ENCODE peak calls at places on chromosomes 2 and 18, in four cellular contexts. B is cardiac muscle cell, R is upper lobe of right lung, V is H1. L is an unnamed sample. For H3K4me1, the result is how much of the 10 kb centered on the place peaks cover.

GRCh38 chr18:55821219-55821618 is 233.2 kb upstream of the TCF4 start:
- DNase-seq in R (no peak), V (no peak), B (peak), L (no peak)

GRCh38 chr2:25029183-25029554 is 12.7 kb upstream of the EFR3B start:
- DNase-seq in B (no peak), V (no peak), R (no peak), L (no peak)

GRCh38 chr2:164671664-164672396 is 50.5 kb upstream of the GRB14 start:
- DNase-seq in V (no peak), R (no peak), B (no peak), L (no peak)

GRCh38 chr2:59584958-59585357 is 968.5 kb downstream of the BCL11A start:
- DNase-seq in B (no peak), V (peak), R (no peak), L (no peak)

GRCh38 chr2:223197046-223197445 is 145.1 kb downstream of the KCNE4 start:
- DNase-seq in R (no peak), B (peak), V (no peak), L (no peak)

GRCh38 chr18:11866764-11867163 is 15.6 kb downstream of the CHMP1B start:
- DNase-seq in R (no peak), B (no peak), V (no peak), L (peak)

GRCh38 chr2:169659314-169659713 is 34.9 kb downstream of the CFAP210 start:
- DNase-seq in R (no peak), V (no peak), B (no peak), L (no peak)

GRCh38 chr2:158412206-158412605 is 44.3 kb downstream of the CCDC148 start:
- DNase-seq in R (no peak), B (no peak), V (no peak), L (no peak)

GRCh38 chr2:9045595-9045994 is 42.1 kb upstream of the MBOAT2 start:
- DNase-seq in V (no peak), B (no peak), R (no peak), L (no peak)

GRCh38 chr2:186605041-186605440 is 15.2 kb downstream of the ITGAV start:
- DNase-seq in B (no peak), V (no peak), R (no peak), L (no peak)

GRCh38 chr18:36354989-36355388 is 57.5 kb downstream of the FHOD3 start:
- DNase-seq in R (no peak), V (no peak), B (peak), L (no peak)

GRCh38 chr2:48126180-48126579 is 219.9 kb upstream of the FBXO11 start:
- DNase-seq in V (no peak), B (peak), R (no peak), L (no peak)

GRCh38 chr2:221423212-221423804 is 148.8 kb downstream of the EPHA4 start:
- DNase-seq in R (no peak), B (peak), V (no peak), L (no peak)

GRCh38 chr2:230225486-230225885 is at the start of gene SP140:
- DNase-seq in B (no peak), V (no peak), R (peak), L (peak)

GRCh38 chr2:80002761-80003160 is 301.8 kb downstream of the LRRTM1 start:
- DNase-seq in V (no peak), R (no peak), B (no peak), L (no peak)

GRCh38 chr2:217988014-217988839 is 14.6 kb downstream of the TNS1 start:
- DNase-seq in V (peak), B (peak), R (peak), L (peak)

GRCh38 chr2:25021963-25022362 is 19.9 kb upstream of the EFR3B start:
- DNase-seq in R (no peak), V (no peak), B (no peak), L (no peak)

GRCh38 chr2:29393676-29394075 is 278.5 kb downstream of the CLIP4 start:
- DNase-seq in V (no peak), R (no peak), B (no peak), L (no peak)

GRCh38 chr2:225994748-225995405 is 595.4 kb downstream of the NYAP2 start:
- DNase-seq in R (no peak), V (no peak), B (no peak), L (no peak)

GRCh38 chr2:70161069-70161534 is 29.7 kb downstream of the C2orf42 start:
- DNase-seq in B (no peak), V (no peak), R (no peak), L (no peak)

GRCh38 chr2:107529146-107529545 is 297.5 kb upstream of the RGPD4 start:
- DNase-seq in V (no peak), B (peak), R (no peak), L (no peak)

GRCh38 chr2:190742431-190742830 is 93.5 kb downstream of the NAB1 start:
- DNase-seq in R (no peak), B (no peak), V (no peak), L (no peak)

GRCh38 chr2:7666561-7667259 is 749.5 kb downstream of the RNF144A start:
- DNase-seq in V (no peak), R (no peak), B (no peak), L (no peak)

GRCh38 chr2:191839918-191840804 is 6.7 kb downstream of the CAVIN2 start:
- DNase-seq in B (no peak), V (no peak), R (no peak), L (no peak)

GRCh38 chr2:112749755-112750559 is 14.5 kb downstream of the CKAP2L start:
- DNase-seq in R (peak), V (peak), B (peak), L (peak)

GRCh38 chr2:100427627-100428258 is 10.3 kb upstream of the CHST10 start:
- DNase-seq in B (peak), R (peak), V (peak), L (no peak)

GRCh38 chr2:163455815-163456214 is 280.0 kb downstream of the FIGN start:
- DNase-seq in V (no peak), B (no peak), R (no peak), L (no peak)

GRCh38 chr2:157056200-157056676 is 201.3 kb upstream of the GALNT5 start:
- DNase-seq in R (no peak), B (peak), V (no peak), L (no peak)

GRCh38 chr2:191854385-191855372 is 7.8 kb upstream of the CAVIN2 start:
- DNase-seq in R (no peak), V (no peak), B (peak), L (no peak)

GRCh38 chr2:124112255-124112654 is 87.2 kb downstream of the CNTNAP5 start:
- DNase-seq in B (peak), R (no peak), V (no peak), L (no peak)

GRCh38 chr18:66752733-66753132 is 148.8 kb upstream of the CDH19 start:
- DNase-seq in B (no peak), V (no peak), R (no peak), L (no peak)

GRCh38 chr18:48024891-48025660 is 94.6 kb upstream of the SMAD2 start:
- DNase-seq in R (peak), V (no peak), B (no peak), L (peak)

GRCh38 chr2:122856696-122857095 is 1101.2 kb downstream of the TSN start:
- DNase-seq in R (no peak), V (no peak), B (no peak), L (no peak)

GRCh38 chr2:134173338-134174016 is 80.4 kb upstream of the MGAT5 start:
- DNase-seq in R (no peak), V (no peak), B (no peak), L (no peak)

GRCh38 chr2:8889978-8890377 is 52.6 kb upstream of the KIDINS220 start:
- DNase-seq in R (no peak), V (no peak), B (no peak), L (no peak)

GRCh38 chr2:40321822-40322221 is 130.1 kb downstream of the SLC8A1 start:
- DNase-seq in R (no peak), B (no peak), V (no peak), L (no peak)

GRCh38 chr2:177165731-177166711 is 46.6 kb upstream of the HNRNPA3 start:
- DNase-seq in R (no peak), B (peak), V (no peak), L (peak)

GRCh38 chr2:144520718-144521487 is 984 bp upstream of the ZEB2 start:
- DNase-seq in V (no peak), R (no peak), B (peak), L (peak)

GRCh38 chr2:160005476-160005875 is 56.9 kb downstream of the PLA2R1 start:
- DNase-seq in R (no peak), V (no peak), B (no peak), L (no peak)

GRCh38 chr2:160005908-160006307 is 56.5 kb downstream of the PLA2R1 start:
- DNase-seq in V (no peak), R (no peak), B (no peak), L (no peak)

GRCh38 chr2:160010361-160011145 is 51.9 kb downstream of the PLA2R1 start:
- DNase-seq in B (no peak), R (no peak), V (no peak), L (no peak)

GRCh38 chr2:160007111-160007510 is 55.3 kb downstream of the PLA2R1 start:
- DNase-seq in R (no peak), V (no peak), B (no peak), L (no peak)

DNA sequence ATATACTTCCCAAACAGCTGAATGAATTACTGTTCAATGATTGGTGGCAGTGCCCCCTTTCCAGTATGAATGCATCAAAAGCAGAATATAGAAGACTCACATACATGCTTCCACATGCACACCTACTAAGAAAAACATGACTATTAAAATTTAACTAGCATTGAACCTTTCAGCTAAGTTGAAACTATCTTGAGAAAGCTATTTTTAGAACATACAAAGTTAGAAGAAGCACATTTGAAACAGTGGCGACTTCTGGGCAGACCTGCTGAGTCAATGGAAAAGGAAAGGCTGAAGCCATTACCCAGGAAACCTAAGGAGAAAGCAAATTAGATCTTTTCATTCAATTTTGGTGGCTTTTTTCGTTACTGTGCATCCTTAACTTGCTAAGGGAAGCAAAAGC is 55.9 kb downstream of the PLA2R1 start:
- DNase-seq in V (no peak), B (no peak), R (no peak), L (no peak)
- H3K4me1 ChIP-seq in V (under half), B (under half), R (under half), L (under half)

DNA sequence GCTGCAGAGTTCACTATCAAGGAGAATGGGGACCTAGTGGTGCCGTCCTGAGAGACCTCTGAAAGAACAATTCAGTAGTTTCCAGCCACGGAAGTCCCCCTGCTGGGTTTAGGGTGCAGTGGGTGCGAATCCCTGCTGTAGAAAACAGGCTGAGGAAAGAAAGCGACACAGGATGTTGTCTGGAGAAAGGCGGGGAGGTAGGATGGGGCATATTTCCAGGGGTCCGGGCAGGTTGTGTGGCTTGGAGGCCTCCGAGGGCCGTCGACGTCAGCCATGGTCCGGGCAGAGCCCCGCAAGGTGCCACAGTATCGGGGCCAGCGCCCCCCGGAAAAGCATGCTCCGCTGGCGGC is 807 bp upstream of the CREB1 start:
- DNase-seq in V (no peak), B (peak), R (no peak), L (no peak)
- TF ChIP-seq CTCF in V (no peak), B (peak), R (no peak), L (no peak)

GRCh38 chr2:49643149-49643548 is 488.8 kb upstream of the FSHR start:
- DNase-seq in B (no peak), R (no peak), V (no peak), L (no peak)

DNA sequence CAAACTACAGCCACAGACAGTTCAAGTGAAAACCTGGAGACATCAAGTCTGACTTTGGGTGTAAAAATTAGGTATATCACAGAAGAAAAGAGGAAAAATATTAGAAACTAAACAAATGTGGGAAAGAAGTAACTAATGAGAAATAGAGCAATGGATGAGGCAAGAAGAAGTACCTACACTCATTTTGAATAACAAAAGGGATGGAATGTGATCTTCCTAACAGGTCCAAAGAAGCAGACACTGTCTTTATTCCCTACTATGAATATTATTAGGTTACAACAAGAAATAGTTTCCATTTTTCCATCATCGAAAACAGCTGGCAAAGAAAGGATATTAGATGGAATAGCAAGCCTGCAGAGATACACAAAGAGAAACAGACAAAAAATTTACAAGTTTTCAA is 486.3 kb upstream of the FSHR start:
- DNase-seq in B (no peak), R (no peak), V (no peak), L (no peak)
- H3K27ac ChIP-seq in B (no peak), R (no peak), V (no peak), L (no peak)

DNA sequence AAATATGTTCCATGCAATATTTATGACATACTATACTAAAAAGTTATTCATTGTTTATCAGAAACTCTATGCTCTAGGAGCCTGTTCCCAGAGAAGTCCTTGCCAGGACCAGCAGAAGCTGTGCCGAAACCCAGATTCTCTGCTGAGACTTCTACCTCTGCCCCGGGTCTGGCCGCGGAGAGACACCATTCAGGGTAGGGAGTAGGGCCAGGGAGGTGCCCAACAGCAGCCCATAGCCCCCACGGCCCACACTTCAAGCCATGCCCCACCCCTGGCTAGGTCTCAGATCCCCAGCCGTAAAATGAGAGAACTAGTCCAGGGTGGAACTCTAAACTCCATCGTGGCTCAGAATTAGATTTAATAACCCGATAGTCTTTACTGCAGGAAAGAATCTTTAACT is 102.9 kb downstream of the ZFP36L2 start:
- DNase-seq in R (peak), V (no peak), B (no peak), L (peak)
- H3K4me1 ChIP-seq in R (under half), V (under half), B (under half), L (under half)

GRCh38 chr2:149577269-149577668 is 10.3 kb downstream of the MMADHC start:
- DNase-seq in V (no peak), B (no peak), R (no peak), L (no peak)

GRCh38 chr2:149575742-149576141 is 11.8 kb downstream of the MMADHC start:
- DNase-seq in V (no peak), R (no peak), B (no peak), L (no peak)

GRCh38 chr2:149575277-149575676 is 12.3 kb downstream of the MMADHC start:
- DNase-seq in R (no peak), V (no peak), B (no peak), L (no peak)

GRCh38 chr2:149572102-149572953 is 15.2 kb downstream of the MMADHC start:
- DNase-seq in V (no peak), B (no peak), R (no peak), L (no peak)

DNA sequence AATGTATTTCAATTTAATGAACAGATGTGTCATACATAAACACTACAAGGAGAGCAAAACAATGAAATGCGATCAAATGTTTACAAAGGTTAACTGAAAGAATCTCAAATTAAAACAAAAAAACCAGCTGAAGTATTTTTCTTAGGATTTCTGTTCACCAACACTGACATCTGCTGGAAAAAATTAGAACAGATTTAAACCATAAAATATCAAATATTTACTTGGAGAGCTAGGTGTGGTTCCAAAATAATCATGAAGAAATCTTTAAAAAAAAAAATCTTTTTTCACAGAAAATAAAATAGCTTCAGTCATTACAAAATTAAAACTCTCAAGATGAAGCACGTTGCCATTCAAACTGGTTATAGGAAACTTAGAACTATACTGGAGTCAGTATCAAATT is 13.8 kb downstream of the MMADHC start:
- DNase-seq in B (peak), R (no peak), V (no peak), L (no peak)
- TF ChIP-seq CTCF in B (peak), R (peak), V (no peak), L (peak)

GRCh38 chr2:160288324-160288723 is 88.3 kb upstream of the ITGB6 start:
- DNase-seq in B (no peak), R (no peak), V (no peak), L (no peak)

GRCh38 chr2:160291382-160291781 is 91.3 kb upstream of the ITGB6 start:
- DNase-seq in V (no peak), R (no peak), B (no peak), L (no peak)

GRCh38 chr2:160289803-160290202 is 89.7 kb upstream of the ITGB6 start:
- DNase-seq in R (no peak), B (no peak), V (no peak), L (no peak)

GRCh38 chr2:160292225-160292624 is 92.2 kb upstream of the ITGB6 start:
- DNase-seq in B (peak), V (no peak), R (no peak), L (no peak)

DNA sequence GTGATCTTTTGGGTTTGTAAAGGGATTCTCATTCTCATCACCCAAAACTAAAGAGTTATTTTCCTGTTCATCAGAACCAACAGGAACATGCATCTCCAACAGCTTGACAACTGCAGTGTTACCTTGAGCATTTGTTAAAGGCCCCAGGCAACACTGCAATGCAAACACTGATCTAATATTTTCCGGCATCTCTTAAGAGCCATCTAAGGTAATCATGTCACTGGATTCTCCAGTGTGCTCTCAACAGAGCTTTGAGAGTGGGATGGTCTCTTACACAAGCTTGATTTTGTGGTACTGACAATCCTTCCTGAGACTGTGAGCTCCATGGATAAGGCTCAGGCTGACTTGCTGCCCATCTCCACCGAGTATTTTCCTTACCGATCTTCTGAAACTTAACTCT is 90.5 kb upstream of the ITGB6 start:
- DNase-seq in B (no peak), V (no peak), R (no peak), L (no peak)
- H3K27ac ChIP-seq in B (peak), V (no peak), R (peak), L (peak)

DNA sequence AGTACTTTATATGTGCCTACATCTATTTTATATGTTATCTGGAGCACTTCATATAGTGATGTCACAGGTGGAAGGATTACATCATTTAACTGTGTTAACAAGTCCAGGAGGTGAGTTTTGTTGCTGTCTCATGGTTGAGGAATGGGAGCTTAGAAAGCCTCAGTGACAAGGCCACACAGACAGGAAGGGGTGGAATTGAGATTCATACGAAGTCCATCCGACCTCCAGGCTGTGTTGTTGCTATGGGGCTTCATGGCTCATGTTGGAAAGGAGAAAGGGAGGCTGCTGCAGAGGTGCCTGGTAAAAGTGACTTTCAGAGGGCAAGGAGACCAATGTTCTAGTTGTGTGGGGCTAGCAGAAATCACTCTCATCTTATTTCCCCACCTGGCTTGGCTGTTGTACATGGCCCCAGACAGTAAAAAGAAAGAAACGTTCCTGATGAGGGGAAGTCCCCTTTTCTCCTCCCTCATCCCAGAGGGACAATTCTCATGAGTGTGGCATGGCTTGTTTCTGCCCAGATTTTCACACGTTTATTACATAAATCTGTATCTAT is 31.0 kb upstream of the GREB1 start:
- DNase-seq in B (no peak), V (no peak), R (no peak), L (no peak)
- H3K4me1 ChIP-seq in B (under half), V (under half), R (under half), L (under half)

GRCh38 chr18:44936485-44936884 is 255.8 kb downstream of the SETBP1 start:
- DNase-seq in V (no peak), R (no peak), B (no peak), L (no peak)
- TF ChIP-seq CTCF in V (no peak), R (no peak), B (no peak), L (no peak)

L was measured in tibial artery.